ENCODE peak calls at places on chromosomes 7 and 10, in six cellular contexts. Z, O, I, H, J and U are unnamed samples. For H3K9me3, the result is how much of the 10 kb centered on the place peaks cover.

GRCh38 chr7:129343099-129343700 is 91.0 kb upstream of the STRIP2 start:
- DNase-seq in O (peak), I (no peak), J (no peak), Z (peak), H (peak), U (no peak)

GRCh38 chr7:129689995-129690581 is 78.6 kb downstream of the NRF1 start:
- DNase-seq in O (no peak), I (peak), H (peak), J (no peak), Z (no peak), U (no peak)

GRCh38 chr7:650339-651031 is 76.0 kb upstream of the DNAAF5 start:
- DNase-seq in J (peak), O (no peak), H (no peak), I (no peak), Z (no peak), U (no peak)

GRCh38 chr10:6878067-6878412 is 298.0 kb upstream of the PRKCQ start:
- DNase-seq in J (peak), Z (no peak), I (no peak), H (no peak), O (peak), U (no peak)

GRCh38 chr10:102020938-102021337 is 35.0 kb downstream of the ARMH3 start:
- DNase-seq in H (no peak), O (no peak), I (no peak), J (no peak), Z (no peak), U (no peak)

GRCh38 chr10:71068811-71069411 is 143.5 kb upstream of the UNC5B start:
- DNase-seq in H (no peak), I (no peak), Z (peak), O (peak), J (peak), U (no peak)

GRCh38 chr7:43439631-43440401 is 143.1 kb upstream of the STK17A start:
- DNase-seq in J (no peak), I (peak), O (peak), Z (peak), H (peak), U (peak)

GRCh38 chr7:70334883-70335282 is 736.6 kb downstream of the AUTS2 start:
- DNase-seq in J (no peak), O (no peak), Z (no peak), I (no peak), H (no peak), U (no peak)

GRCh38 chr10:6689036-6689435 is 109.0 kb upstream of the PRKCQ start:
- DNase-seq in Z (peak), H (no peak), J (no peak), O (no peak), I (no peak), U (no peak)

GRCh38 chr7:2971914-2972530 is 71.6 kb downstream of the CARD11 start:
- DNase-seq in H (no peak), J (no peak), I (no peak), O (no peak), Z (no peak), U (no peak)

GRCh38 chr7:26101471-26102151 is 50.4 kb upstream of the NFE2L3 start:
- DNase-seq in O (no peak), Z (no peak), H (peak), I (no peak), J (peak), U (no peak)

GRCh38 chr7:34133983-34134782 is 228.8 kb downstream of the BMPER start:
- DNase-seq in I (peak), Z (peak), H (peak), J (peak), O (peak), U (no peak)

GRCh38 chr7:96952974-96953391 is 52.4 kb upstream of the DLX6 start:
- DNase-seq in O (no peak), H (no peak), J (no peak), I (no peak), Z (no peak), U (no peak)

GRCh38 chr10:114250246-114250645 is 11.2 kb downstream of the VWA2 start:
- DNase-seq in O (no peak), H (no peak), I (no peak), J (no peak), Z (no peak), U (no peak)

GRCh38 chr10:33238643-33239042 is 95.8 kb downstream of the NRP1 start:
- DNase-seq in I (no peak), O (peak), J (no peak), Z (no peak), H (no peak), U (no peak)

GRCh38 chr7:29457141-29457561 is 106.5 kb upstream of the PRR15 start:
- DNase-seq in I (no peak), Z (no peak), O (no peak), H (no peak), J (no peak), U (no peak)

GRCh38 chr7:6656413-6656812 is 19.3 kb downstream of the ZNF316 start:
- DNase-seq in I (no peak), Z (no peak), H (no peak), J (no peak), O (no peak), U (no peak)

GRCh38 chr10:79367421-79368189 is 20.3 kb downstream of the PPIF start:
- DNase-seq in H (no peak), Z (no peak), J (no peak), I (no peak), O (no peak), U (no peak)

GRCh38 chr7:88331322-88331721 is 24.6 kb upstream of the STEAP4 start:
- DNase-seq in H (no peak), J (no peak), Z (no peak), O (no peak), I (no peak), U (no peak)

GRCh38 chr7:157901166-157901565 is 564.4 kb downstream of the DNAJB6 start:
- DNase-seq in J (no peak), H (no peak), Z (no peak), O (no peak), I (no peak), U (no peak)

GRCh38 chr7:157898802-157899201 is 562.0 kb downstream of the DNAJB6 start:
- DNase-seq in H (no peak), J (no peak), Z (no peak), O (no peak), I (no peak), U (no peak)

GRCh38 chr7:157897686-157898085 is 560.9 kb downstream of the DNAJB6 start:
- DNase-seq in H (no peak), O (no peak), I (no peak), Z (no peak), J (no peak), U (no peak)

GRCh38 chr7:157896774-157897555 is 560.2 kb downstream of the DNAJB6 start:
- DNase-seq in H (no peak), Z (no peak), I (no peak), J (no peak), O (no peak), U (no peak)

DNA sequence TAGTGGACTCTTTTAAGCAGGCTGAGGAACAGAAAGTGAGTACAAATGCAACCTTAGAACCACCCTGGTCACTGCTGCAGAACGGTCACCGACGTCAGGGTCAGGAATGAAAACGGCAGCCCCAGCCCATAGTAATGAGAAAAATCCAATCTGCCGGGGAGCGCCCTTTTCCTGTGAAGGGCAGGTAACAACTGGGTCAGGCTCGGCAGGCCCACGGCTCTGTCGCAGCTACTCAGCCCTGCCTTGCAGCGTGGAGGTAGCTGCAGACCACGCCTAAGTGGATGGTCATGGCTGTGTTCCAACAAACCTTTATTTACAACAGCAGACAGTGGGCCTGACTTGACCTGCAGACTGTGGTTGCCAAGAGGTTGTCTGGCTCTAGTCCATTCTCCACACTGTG is 563.2 kb downstream of the DNAJB6 start:
- DNase-seq in O (no peak), J (no peak), I (peak), Z (no peak), H (no peak), U (no peak)
- H3K9me3 ChIP-seq in O (under half), J (under half), I (under half), Z (under half), H (under half), U (under half)

GRCh38 chr7:150458235-150458634 is 7.8 kb downstream of the GIMAP8 start:
- DNase-seq in O (no peak), Z (no peak), J (no peak), H (peak), I (no peak), U (no peak)
- H3K9me3 ChIP-seq in O (under half), Z (under half), J (under half), H (under half), I (under half), U (under half)

DNA sequence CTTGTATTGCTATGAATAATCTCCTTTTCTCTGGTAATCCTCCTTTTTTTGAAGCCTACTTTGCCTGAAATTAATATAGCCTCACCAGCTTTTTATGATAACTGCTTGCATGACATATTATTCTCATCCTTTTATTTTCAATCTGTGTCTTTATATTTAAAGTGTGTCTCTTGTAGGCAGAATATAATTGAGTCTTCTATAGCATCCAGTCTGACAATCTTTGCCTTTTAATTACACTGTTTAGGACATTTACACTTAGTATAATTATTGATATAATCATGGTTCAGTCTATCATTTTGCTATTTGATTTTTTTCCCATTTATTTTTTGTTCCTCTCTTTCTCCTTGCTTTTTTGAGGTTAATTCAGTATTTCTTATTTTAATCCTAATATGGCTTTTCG is 240.9 kb upstream of the HPS1 start:
- DNase-seq in H (no peak), Z (no peak), J (no peak), I (no peak), O (no peak), U (no peak)
- H3K9me3 ChIP-seq in H (under half), Z (under half), J (under half), I (under half), O (under half), U (under half)

GRCh38 chr7:17520941-17521340 is 222.5 kb downstream of the AHR start:
- DNase-seq in H (no peak), O (no peak), I (no peak), J (no peak), Z (no peak), U (no peak)
- H3K9me3 ChIP-seq in H (under half), O (under half), I (under half), J (under half), Z (under half), U (under half)

GRCh38 chr10:37701781-37702493 is 155.5 kb downstream of the ZNF248 start:
- DNase-seq in I (no peak), O (no peak), Z (no peak), J (no peak), H (no peak), U (no peak)

GRCh38 chr10:37703833-37704382 is 153.5 kb downstream of the ZNF248 start:
- DNase-seq in Z (no peak), O (no peak), J (no peak), I (no peak), H (no peak), U (no peak)

GRCh38 chr10:37704566-37704965 is 152.8 kb downstream of the ZNF248 start:
- DNase-seq in Z (no peak), H (no peak), I (no peak), O (no peak), J (no peak), U (no peak)

GRCh38 chr10:37703074-37703473 is 154.3 kb downstream of the ZNF248 start:
- DNase-seq in O (no peak), H (no peak), I (no peak), J (no peak), Z (no peak), U (no peak)

DNA sequence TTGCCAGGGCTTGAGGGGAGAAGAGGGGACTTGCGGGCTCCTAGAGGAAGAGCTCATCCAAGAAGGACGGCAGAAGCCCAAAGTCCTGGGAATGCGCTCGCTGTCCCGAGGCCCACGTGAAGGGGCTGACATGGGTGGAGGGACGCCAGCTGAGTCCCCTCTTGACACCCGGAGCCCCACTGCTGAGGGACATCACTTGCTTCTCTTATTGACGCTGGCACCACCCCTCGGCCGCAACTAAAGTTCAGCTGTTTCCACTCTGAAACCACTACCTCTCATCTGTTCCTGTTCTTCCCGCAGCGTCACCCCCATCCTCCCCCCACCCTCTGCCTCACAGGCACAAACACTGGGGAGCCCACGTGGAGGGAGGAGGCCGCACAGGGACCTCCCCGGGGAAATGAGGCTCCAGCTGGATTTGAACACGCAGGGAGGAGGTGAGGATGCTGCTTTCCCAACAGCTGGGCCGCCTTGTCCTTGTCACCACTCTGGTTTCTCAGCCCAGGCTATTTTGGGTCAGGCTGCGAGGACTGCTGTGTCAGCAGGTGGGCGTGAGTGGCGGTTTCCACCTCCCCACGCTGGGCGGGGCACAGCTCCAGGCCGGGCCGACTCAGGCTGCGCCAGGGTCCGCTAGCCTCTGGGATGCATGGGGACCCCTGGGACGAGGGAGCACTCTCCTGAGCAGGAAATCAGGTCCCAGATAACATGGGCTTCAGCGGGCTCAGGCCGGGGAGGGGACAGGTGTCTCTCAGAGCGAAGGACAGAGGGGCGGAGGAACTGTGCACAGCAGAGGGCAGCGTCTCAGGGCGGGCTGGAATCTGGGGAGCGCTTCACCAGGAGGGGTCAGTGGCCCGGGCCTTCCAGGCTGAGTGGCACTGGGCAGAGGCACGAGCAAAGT is 156.3 kb downstream of the ZNF248 start:
- DNase-seq in J (no peak), H (no peak), Z (no peak), I (no peak), O (no peak), U (no peak)
- H3K9me3 ChIP-seq in J (under half), H (under half), Z (under half), I (under half), O (under half), U (under half)

GRCh38 chr7:154863766-154864530 is 139.0 kb downstream of the PAXIP1 start:
- DNase-seq in O (no peak), H (no peak), J (no peak), I (no peak), Z (no peak), U (no peak)
- H3K9me3 ChIP-seq in O (under half), H (under half), J (under half), I (under half), Z (under half), U (under half)

DNA sequence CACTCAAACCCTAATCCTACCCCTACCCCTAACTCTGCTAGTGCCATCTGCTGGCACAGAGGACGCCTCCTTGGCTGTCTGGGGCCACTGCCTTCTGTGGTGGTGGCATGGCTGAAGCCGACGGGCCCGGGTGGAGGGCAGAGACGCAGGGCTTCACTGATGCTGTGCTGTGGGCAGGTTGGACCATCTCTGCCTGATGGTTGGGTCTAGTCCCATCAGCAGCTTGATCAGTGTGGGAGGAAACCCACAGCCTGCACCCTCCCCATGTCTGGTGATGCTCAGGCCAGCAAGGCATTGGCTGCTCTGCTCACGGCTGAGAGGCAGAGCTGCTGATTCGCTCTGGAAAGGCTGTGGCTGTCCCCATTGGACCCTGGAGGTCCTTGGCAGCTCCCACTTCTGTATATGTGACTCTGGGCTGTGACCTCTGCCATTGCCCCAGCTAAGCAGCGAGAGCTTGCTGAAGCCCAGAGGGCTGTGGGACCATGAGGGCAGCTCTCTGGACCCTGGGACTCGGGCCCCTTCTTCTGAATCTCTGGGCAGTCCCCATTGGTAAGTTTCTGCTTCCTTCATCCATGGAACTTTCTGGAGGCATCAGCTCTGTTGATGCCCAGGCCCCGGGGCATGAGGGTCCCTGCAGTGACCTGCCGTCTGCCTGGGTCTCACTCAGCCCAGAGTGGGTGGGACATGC is at the start of gene SCART1:
- DNase-seq in Z (no peak), H (no peak), O (no peak), I (no peak), J (no peak), U (peak)
- H3K9me3 ChIP-seq in Z (under half), H (under half), O (under half), I (under half), J (under half), U (under half)

GRCh38 chr10:131088619-131089018 is 222.9 kb downstream of the TCERG1L start:
- DNase-seq in J (no peak), Z (no peak), I (no peak), H (no peak), O (peak), U (no peak)
- H3K9me3 ChIP-seq in J (under half), Z (under half), I (under half), H (under half), O (under half), U (under half)

DNA sequence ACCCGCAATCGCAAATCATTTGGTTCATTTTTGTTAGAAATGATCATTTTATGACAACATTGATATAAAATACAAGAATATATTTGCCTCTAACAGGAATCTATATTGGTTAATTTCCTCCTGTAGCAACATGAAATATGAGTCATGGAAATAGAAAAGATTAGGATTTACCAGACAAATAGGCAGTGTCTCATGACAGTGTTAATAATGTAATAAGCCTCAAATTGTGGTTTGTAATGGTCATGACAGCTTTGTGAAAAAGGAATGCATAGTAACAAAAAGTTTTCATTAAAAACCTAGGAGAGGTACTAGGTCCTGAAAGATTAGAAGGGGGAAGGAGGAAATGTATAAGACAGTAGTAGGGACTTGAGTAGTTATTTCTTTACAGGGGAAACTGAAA is 7.9 kb upstream of the SLK start:
- DNase-seq in H (no peak), J (no peak), Z (no peak), O (no peak), I (no peak), U (no peak)
- H3K9me3 ChIP-seq in H (under half), J (under half), Z (under half), O (under half), I (under half), U (under half)